ENCODE peak calls at places on chromosomes 2 and 18, in ten cellular contexts. K, F, C, U, O, R, H, D, P and V are unnamed samples.
A peak's percentile ranks its signal among the peaks of the same experiment; 100 is the strongest.

GRCh38 chr2:71634571-71634970 is 181.2 kb downstream of the DYSF start:
- DNase-seq in R (no peak), F (no peak), C (no peak), K (no peak), O (no peak), P (no peak), D (no peak), U (no peak), H (no peak), V (no peak)

GRCh38 chr2:104856086-104856972 is 2.4 kb downstream of the POU3F3 start:
- DNase-seq in U (no peak), C (peak; percentile 12), D (no peak), O (no peak), H (peak; percentile 48), K (no peak), F (no peak), P (no peak), R (no peak), V (no peak)

GRCh38 chr2:168545439-168546082 is 89.5 kb downstream of the CERS6 start:
- DNase-seq in R (no peak), H (peak; percentile 49), C (no peak), D (no peak), O (no peak), F (peak; percentile 41), U (peak; percentile 88), P (peak; percentile 83), K (no peak), V (no peak)

GRCh38 chr2:122081743-122082142 is 326.3 kb downstream of the TSN start:
- DNase-seq in C (no peak), D (no peak), U (no peak), P (no peak), K (no peak), H (no peak), F (no peak), R (no peak), O (no peak), V (no peak)

GRCh38 chr18:60411715-60412114 is 39.1 kb upstream of the MC4R start:
- DNase-seq in U (no peak), R (no peak), D (no peak), C (no peak), O (no peak), F (no peak), P (no peak), K (peak; percentile 9), H (peak; percentile 21), V (no peak)

GRCh38 chr18:49464718-49465598 is 4.5 kb upstream of the DYM start:
- DNase-seq in K (no peak), H (peak; percentile 86), F (no peak), O (no peak), D (no peak), C (no peak), U (peak; percentile 12), P (no peak), R (no peak), V (no peak)

GRCh38 chr2:177143444-177143843 is 69.2 kb upstream of the HNRNPA3 start:
- DNase-seq in D (no peak), U (peak; percentile 68), H (peak; percentile 41), K (peak; percentile 33), P (no peak), F (peak; percentile 80), R (no peak), O (no peak), C (no peak), V (no peak)

GRCh38 chr2:26657265-26657664 is 16.1 kb upstream of the CIB4 start:
- DNase-seq in U (no peak), P (no peak), K (no peak), D (no peak), R (no peak), C (no peak), F (no peak), H (no peak), O (no peak), V (no peak)

GRCh38 chr2:84077504-84077903 is 381.6 kb downstream of the SUCLG1 start:
- DNase-seq in F (no peak), D (peak; percentile 17), C (no peak), U (no peak), K (peak; percentile 41), R (peak; percentile 29), O (no peak), P (no peak), H (peak; percentile 59), V (no peak)

GRCh38 chr2:84888401-84889276 is 7.8 kb upstream of the TRABD2A start:
- DNase-seq in U (no peak), F (no peak), K (no peak), R (no peak), P (no peak), H (no peak), D (no peak), O (no peak), C (no peak), V (no peak)

GRCh38 chr2:240556553-240557100 is 1.2 kb downstream of the ANKMY1 start:
- DNase-seq in P (no peak), R (no peak), C (peak; percentile 18), O (no peak), F (no peak), K (peak; percentile 73), D (peak; percentile 46), H (peak; percentile 59), U (no peak), V (peak; percentile 69)
- TF ChIP-seq CTCF in P (peak; percentile 61), R (peak; percentile 57), C (no peak), O (no peak), F (peak; percentile 25), K (peak; percentile 62), D (peak; percentile 27), H (peak; percentile 49), U (peak; percentile 64), V (peak; percentile 63)

DNA sequence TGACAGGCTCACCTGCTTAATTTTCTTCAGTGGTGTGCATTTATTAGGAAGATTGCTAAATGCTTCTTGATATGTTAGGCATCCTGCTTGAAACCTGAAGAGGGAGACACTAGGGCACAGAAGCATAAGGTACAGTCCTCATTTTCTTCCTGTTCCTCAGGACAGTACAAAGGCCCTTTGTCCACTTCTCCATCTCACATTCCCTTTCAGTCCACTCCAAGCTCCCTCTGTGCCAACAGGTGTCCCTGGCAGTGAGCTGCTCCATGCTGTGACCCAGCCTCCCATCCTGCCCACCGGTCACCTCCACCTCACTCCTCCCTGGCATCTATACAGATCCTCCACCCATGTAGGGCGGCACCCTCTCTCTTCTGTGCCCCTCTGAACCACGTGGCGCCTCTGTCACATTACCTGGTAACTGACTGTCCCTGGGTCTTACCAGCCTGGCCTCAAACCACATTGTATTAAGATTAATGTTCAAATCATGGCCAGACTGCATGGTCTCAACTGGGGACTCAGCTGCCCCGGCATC is 162.8 kb downstream of the VAPA start:
- DNase-seq in R (no peak), O (peak; percentile 47), P (no peak), H (no peak), U (no peak), D (no peak), K (no peak), F (no peak), C (no peak), V (no peak)
- TF ChIP-seq CTCF in R (peak; percentile 20), O (no peak), P (peak; percentile 11), H (no peak), U (no peak), D (no peak), K (no peak), F (no peak), C (no peak), V (peak; percentile 26)

GRCh38 chr2:28643324-28643723 is 108.3 kb upstream of the PPP1CB start:
- DNase-seq in R (no peak), H (no peak), P (no peak), U (no peak), D (no peak), K (no peak), O (peak; percentile 91), C (no peak), F (peak; percentile 60), V (no peak)

GRCh38 chr2:28645553-28645952 is 106.1 kb upstream of the PPP1CB start:
- DNase-seq in H (no peak), D (no peak), U (no peak), K (no peak), P (no peak), O (no peak), F (no peak), C (no peak), R (no peak), V (no peak)

GRCh38 chr2:28643911-28644334 is 107.7 kb upstream of the PPP1CB start:
- DNase-seq in R (no peak), F (peak; percentile 81), K (no peak), U (peak; percentile 87), P (no peak), O (no peak), H (no peak), C (no peak), D (no peak), V (no peak)

GRCh38 chr2:28642796-28643195 is 108.8 kb upstream of the PPP1CB start:
- DNase-seq in K (no peak), D (no peak), C (no peak), H (no peak), R (no peak), P (no peak), F (no peak), U (no peak), O (no peak), V (no peak)

DNA sequence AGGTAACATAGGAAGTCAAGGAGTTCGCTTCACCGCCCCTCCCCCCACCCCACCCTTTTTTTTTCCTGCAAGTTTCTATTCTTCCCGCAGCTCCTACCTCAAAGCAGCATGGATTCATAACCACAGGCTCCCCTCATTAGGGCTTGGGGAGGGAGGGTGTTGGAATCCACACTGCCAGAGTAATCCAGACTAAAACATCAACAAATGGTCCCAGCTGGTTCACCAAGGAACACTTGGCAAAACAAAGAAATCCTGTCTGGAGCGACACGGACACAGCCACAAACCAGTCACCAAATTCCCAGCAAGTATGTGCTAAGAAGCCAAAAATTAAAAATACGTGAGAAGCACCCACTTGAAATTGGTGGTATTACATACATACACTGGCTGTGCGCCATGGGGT is 106.9 kb upstream of the PPP1CB start:
- DNase-seq in K (no peak), R (no peak), U (no peak), F (no peak), O (no peak), P (no peak), C (no peak), H (no peak), D (no peak), V (no peak)
- TF ChIP-seq CTCF in K (no peak), R (no peak), U (no peak), F (no peak), O (no peak), P (no peak), C (no peak), H (no peak), D (no peak), V (no peak)

GRCh38 chr18:13217466-13217961 is 1.0 kb upstream of the LDLRAD4 start:
- DNase-seq in R (peak; percentile 38), C (peak; percentile 32), K (peak; percentile 65), P (no peak), F (peak; percentile 49), O (no peak), H (peak; percentile 87), U (peak; percentile 12), D (peak; percentile 73), V (no peak)
- TF ChIP-seq CTCF in R (no peak), C (no peak), K (no peak), P (no peak), F (no peak), O (no peak), H (no peak), U (no peak), D (no peak), V (no peak)